ENCODE peak calls at places on chromosomes 12 and 14, in five cellular contexts. O, U, W, V and Q are unnamed samples.

GRCh38 chr14:90828642-90829487 is 12.6 kb upstream of the TTC7B start:
- DNase-seq in V (peak), W (no peak), O (no peak), U (no peak), Q (peak)

GRCh38 chr12:29286081-29286800 is 94.7 kb downstream of the ERGIC2 start:
- DNase-seq in V (no peak), O (no peak), W (no peak), U (no peak), Q (no peak)

GRCh38 chr14:67934087-67934486 is 114.5 kb downstream of the RAD51B start:
- DNase-seq in V (peak), U (no peak), O (peak), W (peak), Q (peak)

GRCh38 chr14:22311625-22312024 is 277.4 kb downstream of the DAD1 start:
- DNase-seq in W (no peak), O (no peak), V (no peak), U (no peak), Q (no peak)

GRCh38 chr14:75198291-75198933 is 22.0 kb upstream of the TMED10 start:
- DNase-seq in W (peak), O (no peak), V (peak), U (peak), Q (no peak)

GRCh38 chr12:19573866-19574265 is 134.6 kb downstream of the AEBP2 start:
- DNase-seq in U (no peak), V (no peak), W (no peak), O (no peak), Q (no peak)

GRCh38 chr14:93787465-93788306 is 599 bp downstream of the PRIMA1 start:
- DNase-seq in W (no peak), U (no peak), O (peak), V (no peak), Q (no peak)

GRCh38 chr12:47858511-47859266 is 39.0 kb upstream of the HDAC7 start:
- DNase-seq in W (no peak), U (no peak), O (no peak), V (no peak), Q (no peak)

GRCh38 chr12:40469736-40470135 is 222.5 kb upstream of the CNTN1 start:
- DNase-seq in O (no peak), W (no peak), U (no peak), V (no peak), Q (no peak)

GRCh38 chr12:67705394-67706370 is 57.1 kb downstream of the DYRK2 start:
- DNase-seq in V (no peak), W (no peak), U (no peak), O (no peak), Q (no peak)

GRCh38 chr14:34081576-34082136 is 130.8 kb upstream of the EGLN3 start:
- DNase-seq in U (no peak), W (peak), V (no peak), O (no peak), Q (no peak)

GRCh38 chr12:40745386-40745785 is 53.1 kb downstream of the CNTN1 start:
- DNase-seq in W (no peak), V (no peak), O (no peak), U (no peak), Q (peak)

GRCh38 chr12:109127533-109128242 is 11.3 kb downstream of the ACACB start:
- DNase-seq in U (no peak), W (no peak), O (no peak), V (no peak), Q (no peak)

GRCh38 chr12:124852329-124852831 is 11.3 kb downstream of the SCARB1 start:
- DNase-seq in O (no peak), W (peak), V (peak), U (peak), Q (no peak)

GRCh38 chr14:84064756-84065155 is 1465.2 kb upstream of the FLRT2 start:
- DNase-seq in O (no peak), V (no peak), U (no peak), W (no peak), Q (no peak)

GRCh38 chr12:96246926-96247566 is 52.9 kb downstream of the ELK3 start:
- DNase-seq in V (no peak), U (no peak), O (no peak), W (no peak), Q (no peak)

GRCh38 chr14:92888896-92889295 is 34.1 kb upstream of the CHGA start:
- DNase-seq in O (no peak), V (no peak), U (no peak), W (no peak), Q (no peak)

GRCh38 chr14:34733245-34733644 is 18.9 kb upstream of the CFL2 start:
- DNase-seq in O (no peak), V (no peak), U (no peak), W (no peak), Q (no peak)

GRCh38 chr14:71720978-71721624 is 211.1 kb upstream of the RGS6 start:
- DNase-seq in W (peak), V (peak), U (no peak), O (no peak), Q (peak)

GRCh38 chr12:91361864-91362263 is 179.2 kb upstream of the DCN start:
- DNase-seq in W (no peak), U (no peak), O (no peak), V (no peak), Q (peak)

GRCh38 chr12:73731658-73732057 is 806.0 kb upstream of the ATXN7L3B start:
- DNase-seq in V (no peak), U (no peak), W (no peak), O (no peak), Q (no peak)

GRCh38 chr14:59199205-59199604 is 10.7 kb downstream of the DAAM1 start:
- DNase-seq in U (no peak), W (no peak), O (no peak), V (no peak), Q (no peak)

GRCh38 chr12:52847335-52848102 is 1.3 kb downstream of the KRT78 start:
- DNase-seq in O (no peak), W (no peak), V (no peak), U (no peak), Q (no peak)

GRCh38 chr12:121778567-121779421 is 14.7 kb downstream of the RHOF start:
- DNase-seq in U (no peak), O (no peak), W (no peak), V (no peak), Q (no peak)

GRCh38 chr14:86790408-86791364 is 1202.3 kb downstream of the GALC start:
- DNase-seq in O (no peak), V (no peak), U (no peak), W (no peak), Q (peak)

GRCh38 chr14:72618424-72618823 is 275.5 kb downstream of the DPF3 start:
- DNase-seq in O (no peak), V (no peak), W (no peak), U (no peak), Q (no peak)

GRCh38 chr14:102922490-102923200 is at the start of gene AMN:
- DNase-seq in U (no peak), V (peak), W (no peak), O (no peak), Q (no peak)

GRCh38 chr14:60106341-60106740 is 14.6 kb downstream of the PCNX4 start:
- DNase-seq in V (no peak), U (no peak), W (peak), O (no peak), Q (no peak)

GRCh38 chr14:68341765-68342212 is 451.1 kb downstream of the ZFP36L1 start:
- DNase-seq in W (no peak), U (no peak), V (no peak), O (no peak), Q (no peak)